ENCODE peak calls at places on chromosomes 13 and 19, in seven cellular contexts. M is body of pancreas; H is ELF-1; W is stimulated activated CD4-positive, alpha-beta T cell treated with anti-CD3 and anti-CD28 coated beads, Interleukin-12 subunit alpha, Interleukin-12 subunit beta, amount 100 ng/mL, for 24 hours; S is amygdala; I is iPS DF 6.9; K is nephron progenitor cell. L is an unnamed sample.
A peak's percentile ranks its signal among the peaks of the same experiment; 100 is the strongest.

GRCh38 chr19:5831152-5831551 is 8.3 kb downstream of the FUT6 start:
- DNase-seq in M (no peak), H (no peak), W (no peak), S (no peak), I (no peak), K (no peak), L (no peak)

GRCh38 chr13:111511219-111511732 is 190.8 kb downstream of the TEX29 start:
- DNase-seq in M (no peak), H (no peak), W (no peak), S (no peak), I (no peak), K (no peak), L (no peak)

GRCh38 chr19:18776736-18777135 is 14.4 kb downstream of the COMP start:
- DNase-seq in M (no peak), H (peak; percentile 64), W (no peak), S (no peak), I (no peak), K (peak; percentile 36), L (no peak)

GRCh38 chr13:97339019-97339988 is 94.7 kb upstream of the RAP2A start:
- DNase-seq in M (peak; percentile 63), H (no peak), W (no peak), S (no peak), I (no peak), K (no peak), L (no peak)

GRCh38 chr19:34254552-34255432 is at the start of gene GARRE1:
- DNase-seq in M (peak; percentile 93), H (peak; percentile 54), W (peak; percentile 11), S (no peak), I (no peak), K (peak; percentile 60), L (peak; percentile 21)

GRCh38 chr19:53908933-53909415 is at the start of gene CACNG7:
- DNase-seq in M (no peak), H (no peak), W (no peak), S (no peak), I (no peak), K (peak; percentile 45), L (no peak)

GRCh38 chr13:83740622-83741021 is 141.7 kb downstream of the SLITRK1 start:
- DNase-seq in M (no peak), H (no peak), W (no peak), S (no peak), I (no peak), K (no peak), L (no peak)

GRCh38 chr19:23999821-24000610 is 85.3 kb downstream of the ZNF726 start:
- DNase-seq in M (no peak), H (no peak), W (no peak), S (no peak), I (no peak), K (no peak), L (no peak)

GRCh38 chr13:27043013-27043412 is 128.6 kb downstream of the USP12 start:
- DNase-seq in M (no peak), H (peak; percentile 51), W (no peak), S (peak; percentile 32), I (no peak), K (no peak), L (no peak)

GRCh38 chr19:38658462-38659306 is 11.2 kb downstream of the ACTN4 start:
- DNase-seq in M (peak; percentile 78), H (no peak), W (no peak), S (no peak), I (no peak), K (no peak), L (no peak)

GRCh38 chr19:4359627-4360000 is 16.3 kb downstream of the MPND start:
- DNase-seq in M (no peak), H (no peak), W (no peak), S (no peak), I (no peak), K (no peak), L (no peak)

GRCh38 chr19:2477141-2477710 is 1.3 kb downstream of the GADD45B start:
- DNase-seq in M (peak; percentile 61), H (no peak), W (no peak), S (no peak), I (no peak), K (peak; percentile 46), L (no peak)

GRCh38 chr13:32409561-32410440 is 18.1 kb downstream of the N4BP2L1 start:
- DNase-seq in M (no peak), H (peak; percentile 88), W (no peak), S (no peak), I (no peak), K (peak; percentile 32), L (no peak)

GRCh38 chr13:85828094-85828684 is 29.0 kb upstream of the SLITRK6 start:
- DNase-seq in M (no peak), H (no peak), W (no peak), S (no peak), I (no peak), K (no peak), L (no peak)

GRCh38 chr13:24233351-24233901 is 72.9 kb downstream of the SPATA13 start:
- DNase-seq in M (no peak), H (no peak), W (no peak), S (no peak), I (no peak), K (no peak), L (no peak)

GRCh38 chr19:1684573-1684912 is 32.1 kb upstream of the TCF3 start:
- DNase-seq in M (no peak), H (no peak), W (no peak), S (no peak), I (no peak), K (no peak), L (no peak)

GRCh38 chr13:36549771-36550170 is 117.5 kb downstream of the CCNA1 start:
- DNase-seq in M (no peak), H (peak; percentile 17), W (no peak), S (no peak), I (no peak), K (peak; percentile 43), L (no peak)

GRCh38 chr13:73339086-73339485 is 280.3 kb downstream of the KLF5 start:
- DNase-seq in M (no peak), H (no peak), W (no peak), S (no peak), I (no peak), K (no peak), L (no peak)

GRCh38 chr13:109745702-109746101 is 40.7 kb downstream of the IRS2 start:
- DNase-seq in M (no peak), H (no peak), W (no peak), S (no peak), I (no peak), K (no peak), L (no peak)

GRCh38 chr19:17333611-17334413 is 843 bp downstream of the ANO8 start:
- DNase-seq in M (peak; percentile 32), H (peak; percentile 52), W (peak; percentile 63), S (no peak), I (no peak), K (no peak), L (no peak)

GRCh38 chr13:57632276-57633140 is 964 bp downstream of the PCDH17 start:
- DNase-seq in M (peak; percentile 27), H (peak; percentile 50), W (no peak), S (no peak), I (no peak), K (peak; percentile 43), L (no peak)

GRCh38 chr19:40806385-40807146 is 7.6 kb downstream of the EGLN2 start:
- DNase-seq in M (peak; percentile 60), H (peak; percentile 99), W (peak; percentile 53), S (peak; percentile 74), I (peak; percentile 95), K (peak; percentile 95), L (peak; percentile 64)

GRCh38 chr13:61010358-61010757 is 405.3 kb downstream of the PCDH20 start:
- DNase-seq in M (no peak), H (no peak), W (no peak), S (no peak), I (no peak), K (no peak), L (no peak)

GRCh38 chr19:47102561-47103135 is 10.9 kb downstream of the ZC3H4 start:
- DNase-seq in M (no peak), H (no peak), W (no peak), S (no peak), I (no peak), K (no peak), L (no peak)

GRCh38 chr13:81770868-81771505 is 1430.1 kb upstream of the SPRY2 start:
- DNase-seq in M (no peak), H (no peak), W (no peak), S (no peak), I (no peak), K (no peak), L (no peak)

GRCh38 chr19:49136771-49137171 is 17.4 kb downstream of the PPFIA3 start:
- DNase-seq in M (no peak), H (peak; percentile 21), W (no peak), S (no peak), I (no peak), K (no peak), L (no peak)

GRCh38 chr13:76245216-76245615 is 609.1 kb downstream of the LMO7 start:
- DNase-seq in M (no peak), H (no peak), W (no peak), S (no peak), I (no peak), K (no peak), L (no peak)

GRCh38 chr19:36028313-36029041 is 4.2 kb downstream of the CLIP3 start:
- DNase-seq in M (no peak), H (no peak), W (no peak), S (no peak), I (no peak), K (no peak), L (no peak)

GRCh38 chr13:32902898-32903297 is 113.3 kb upstream of the KL start:
- DNase-seq in M (peak; percentile 40), H (peak; percentile 70), W (no peak), S (no peak), I (no peak), K (no peak), L (no peak)

GRCh38 chr19:17391371-17392151 is 2.4 kb downstream of the CCDC194 start:
- DNase-seq in M (no peak), H (no peak), W (no peak), S (no peak), I (no peak), K (no peak), L (no peak)

GRCh38 chr13:44810067-44810840 is 179.0 kb downstream of the NUFIP1 start:
- DNase-seq in M (peak; percentile 58), H (no peak), W (no peak), S (no peak), I (no peak), K (no peak), L (no peak)

GRCh38 chr19:17125728-17126677 is 50.4 kb downstream of the MYO9B start:
- DNase-seq in M (peak; percentile 34), H (no peak), W (peak; percentile 24), S (no peak), I (no peak), K (no peak), L (peak; percentile 69)

L was measured in central memory CD8-positive, alpha-beta T cell.